ENCODE peak calls at places on chromosomes 2 and 18, in seven cellular contexts. I, E, V, D, T, O and N are unnamed samples.

GRCh38 chr2:903223-903900 is 47.3 kb upstream of the SNTG2 start:
- DNase-seq in I (no peak), E (no peak), V (no peak), D (peak; percentile 25), T (no peak), O (no peak), N (no peak)

GRCh38 chr2:46145017-46145416 is 152.2 kb upstream of the EPAS1 start:
- DNase-seq in I (no peak), E (no peak), V (no peak), D (no peak), T (no peak), O (no peak), N (no peak)

GRCh38 chr2:70738159-70738558 is 29.8 kb downstream of the ADD2 start:
- DNase-seq in I (no peak), E (no peak), V (no peak), D (no peak), T (no peak), O (no peak), N (no peak)

GRCh38 chr2:203693242-203693879 is 13.1 kb upstream of the CD28 start:
- DNase-seq in I (no peak), E (no peak), V (no peak), D (no peak), T (no peak), O (no peak), N (no peak)

GRCh38 chr2:1137992-1138391 is 187.3 kb downstream of the SNTG2 start:
- DNase-seq in I (no peak), E (no peak), V (no peak), D (no peak), T (no peak), O (no peak), N (no peak)

GRCh38 chr2:28627722-28628480 is 123.7 kb upstream of the PPP1CB start:
- DNase-seq in I (peak; percentile 53), E (no peak), V (no peak), D (no peak), T (no peak), O (peak; percentile 27), N (no peak)

GRCh38 chr2:15939556-15939853 is 845 bp upstream of the MYCN start:
- DNase-seq in I (peak; percentile 66), E (no peak), V (no peak), D (peak; percentile 59), T (peak; percentile 58), O (peak; percentile 70), N (no peak)

GRCh38 chr2:168243061-168243460 is 4.3 kb downstream of the STK39 start:
- DNase-seq in I (no peak), E (no peak), V (no peak), D (no peak), T (no peak), O (no peak), N (no peak)

GRCh38 chr2:128372621-128373341 is 54.1 kb upstream of the HS6ST1 start:
- DNase-seq in I (no peak), E (peak; percentile 17), V (no peak), D (no peak), T (no peak), O (no peak), N (peak; percentile 35)

GRCh38 chr2:196268538-196269338 is 97.4 kb upstream of the STK17B start:
- DNase-seq in I (no peak), E (no peak), V (no peak), D (no peak), T (no peak), O (no peak), N (peak; percentile 64)

GRCh38 chr2:240626531-240627300 is 1.4 kb downstream of the GPR35 start:
- DNase-seq in I (peak; percentile 14), E (no peak), V (no peak), D (no peak), T (no peak), O (no peak), N (no peak)

GRCh38 chr2:172364261-172364660 is 63.1 kb upstream of the ITGA6 start:
- DNase-seq in I (no peak), E (no peak), V (no peak), D (no peak), T (no peak), O (no peak), N (no peak)

GRCh38 chr2:136025057-136025973 is 39.9 kb upstream of the DARS1 start:
- DNase-seq in I (peak; percentile 56), E (no peak), V (peak; percentile 60), D (peak; percentile 54), T (peak; percentile 35), O (no peak), N (peak; percentile 66)
- H3K4me3 ChIP-seq in I (peak overlapping the region; percentile 34), E (no peak overlapping the region), V (peak overlapping the region; percentile 25), D (no peak overlapping the region), T (no peak overlapping the region), O (no peak overlapping the region), N (no peak overlapping the region)

GRCh38 chr2:11661891-11662435 is 8.0 kb downstream of the NTSR2 start:
- DNase-seq in I (no peak), E (no peak), V (no peak), D (no peak), T (no peak), O (no peak), N (no peak)
- H3K4me1 ChIP-seq in I (peaks cover 11% of the 10 kb centered on the region), E (no peaks in the 10 kb centered on the region), V (no peaks in the 10 kb centered on the region), D (no peaks in the 10 kb centered on the region), T (peaks cover 4% of the 10 kb centered on the region), O (no peaks in the 10 kb centered on the region), N (no peaks in the 10 kb centered on the region)

GRCh38 chr18:47163241-47163640 is 12.9 kb downstream of the IER3IP1 start:
- DNase-seq in I (no peak), E (no peak), V (no peak), D (no peak), T (no peak), O (peak; percentile 90), N (no peak)
- H3K4me3 ChIP-seq in I (no peak overlapping the region), E (no peak overlapping the region), V (no peak overlapping the region), D (no peak overlapping the region), T (no peak overlapping the region), O (peak overlapping the region; percentile 41), N (no peak overlapping the region)

GRCh38 chr2:101120124-101120996 is 30.8 kb downstream of the TBC1D8 start:
- DNase-seq in I (peak; percentile 87), E (no peak), V (peak; percentile 97), D (peak; percentile 85), T (no peak), O (peak; percentile 84), N (peak; percentile 98)
- H3K4me1 ChIP-seq in I (peaks cover 71% of the 10 kb centered on the region), E (no peaks in the 10 kb centered on the region), V (no peaks in the 10 kb centered on the region), D (peaks cover 50% of the 10 kb centered on the region), T (no peaks in the 10 kb centered on the region), O (peaks cover 40% of the 10 kb centered on the region), N (peaks cover 15% of the 10 kb centered on the region)

GRCh38 chr2:109269956-109270757 is 141.2 kb downstream of the SH3RF3 start:
- DNase-seq in I (no peak), E (no peak), V (no peak), D (no peak), T (no peak), O (no peak), N (no peak)
- H3K4me3 ChIP-seq in I (no peak overlapping the region), E (no peak overlapping the region), V (no peak overlapping the region), D (no peak overlapping the region), T (no peak overlapping the region), O (no peak overlapping the region), N (no peak overlapping the region)

GRCh38 chr2:74575320-74575719 is 20.8 kb downstream of the DOK1 start:
- DNase-seq in I (no peak), E (no peak), V (no peak), D (no peak), T (no peak), O (peak; percentile 59), N (no peak)
- H3K4me1 ChIP-seq in I (no peaks in the 10 kb centered on the region), E (peaks cover 11% of the 10 kb centered on the region), V (no peaks in the 10 kb centered on the region), D (no peaks in the 10 kb centered on the region), T (peaks cover 42% of the 10 kb centered on the region), O (peaks cover 56% of the 10 kb centered on the region), N (no peaks in the 10 kb centered on the region)

GRCh38 chr2:102418421-102418961 is 4.5 kb upstream of the IL18RAP start:
- DNase-seq in I (no peak), E (no peak), V (no peak), D (no peak), T (no peak), O (peak; percentile 6), N (peak; percentile 57)
- H3K4me3 ChIP-seq in I (no peak overlapping the region), E (peak overlapping the region; percentile 8), V (no peak overlapping the region), D (no peak overlapping the region), T (peak overlapping the region; percentile 3), O (no peak overlapping the region), N (no peak overlapping the region)

GRCh38 chr2:190581997-190582396 is 47.5 kb upstream of the NEMP2 start:
- DNase-seq in I (no peak), E (no peak), V (no peak), D (no peak), T (no peak), O (no peak), N (no peak)

GRCh38 chr2:190576565-190576964 is 42.0 kb upstream of the NEMP2 start:
- DNase-seq in I (no peak), E (no peak), V (no peak), D (no peak), T (no peak), O (no peak), N (no peak)

GRCh38 chr2:190579945-190580866 is 45.7 kb upstream of the NEMP2 start:
- DNase-seq in I (no peak), E (no peak), V (no peak), D (no peak), T (no peak), O (no peak), N (peak; percentile 52)

GRCh38 chr2:190578158-190579057 is 43.9 kb upstream of the NEMP2 start:
- DNase-seq in I (no peak), E (no peak), V (no peak), D (peak; percentile 43), T (peak; percentile 27), O (peak; percentile 31), N (peak; percentile 98)

DNA sequence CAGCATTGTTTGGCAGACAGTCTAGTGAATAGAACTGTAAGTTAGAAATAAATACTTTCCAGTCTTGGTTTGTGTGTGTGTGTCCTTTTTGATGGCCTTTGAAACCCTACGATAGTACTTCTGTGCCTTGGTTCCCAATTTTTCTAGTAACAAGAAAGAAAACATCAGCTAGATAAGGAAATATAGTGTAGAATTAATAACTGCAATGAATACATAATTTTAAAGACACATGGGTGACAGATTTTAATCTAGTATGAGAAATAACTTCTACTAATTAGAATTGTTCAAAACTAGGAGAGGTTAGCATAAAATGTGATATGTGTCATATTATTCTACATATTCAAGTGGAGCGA is 44.5 kb upstream of the NEMP2 start:
- DNase-seq in I (no peak), E (no peak), V (no peak), D (no peak), T (no peak), O (no peak), N (no peak)
- H3K4me1 ChIP-seq in I (no peaks in the 10 kb centered on the region), E (peaks cover 29% of the 10 kb centered on the region), V (no peaks in the 10 kb centered on the region), D (peaks cover 4% of the 10 kb centered on the region), T (peaks cover 57% of the 10 kb centered on the region), O (peaks cover 1% of the 10 kb centered on the region), N (peaks cover 9% of the 10 kb centered on the region)